ENCODE peak calls at places on chromosomes 6 and 20, in seven cellular contexts. G, R, A, D, T, C and H are unnamed samples.

GRCh38 chr6:108589244-108589730 is 28.6 kb downstream of the FOXO3 start:
- DNase-seq in G (peak), R (peak), A (peak), D (peak), T (peak), C (peak), H (no peak)

GRCh38 chr6:21213492-21213891 is 380.1 kb upstream of the SOX4 start:
- DNase-seq in G (no peak), R (no peak), A (no peak), D (no peak), T (no peak), C (no peak), H (no peak)

GRCh38 chr6:22892452-22892851 is 323.1 kb downstream of the HDGFL1 start:
- DNase-seq in G (no peak), R (no peak), A (no peak), D (no peak), T (no peak), C (peak), H (peak)

GRCh38 chr6:158548418-158549161 is 11.3 kb upstream of the TMEM181 start:
- DNase-seq in G (no peak), R (no peak), A (peak), D (no peak), T (no peak), C (no peak), H (no peak)

GRCh38 chr20:13545755-13546154 is 93.0 kb downstream of the TASP1 start:
- DNase-seq in G (no peak), R (no peak), A (no peak), D (no peak), T (no peak), C (no peak), H (no peak)

GRCh38 chr6:21103626-21104224 is 489.8 kb upstream of the SOX4 start:
- DNase-seq in G (no peak), R (no peak), A (no peak), D (no peak), T (no peak), C (peak), H (no peak)

GRCh38 chr20:25257130-25257529 is 9.2 kb downstream of the PYGB start:
- DNase-seq in G (no peak), R (no peak), A (no peak), D (no peak), T (no peak), C (no peak), H (no peak)

GRCh38 chr6:128216917-128217316 is 303.5 kb downstream of the PTPRK start:
- DNase-seq in G (no peak), R (no peak), A (no peak), D (no peak), T (no peak), C (peak), H (no peak)

GRCh38 chr6:40536442-40536841 is 50.7 kb downstream of the LRFN2 start:
- DNase-seq in G (no peak), R (no peak), A (peak), D (no peak), T (peak), C (no peak), H (no peak)

GRCh38 chr6:86192123-86192522 is 549.4 kb upstream of the SYNCRIP start:
- DNase-seq in G (no peak), R (no peak), A (no peak), D (peak), T (peak), C (peak), H (no peak)

DNA sequence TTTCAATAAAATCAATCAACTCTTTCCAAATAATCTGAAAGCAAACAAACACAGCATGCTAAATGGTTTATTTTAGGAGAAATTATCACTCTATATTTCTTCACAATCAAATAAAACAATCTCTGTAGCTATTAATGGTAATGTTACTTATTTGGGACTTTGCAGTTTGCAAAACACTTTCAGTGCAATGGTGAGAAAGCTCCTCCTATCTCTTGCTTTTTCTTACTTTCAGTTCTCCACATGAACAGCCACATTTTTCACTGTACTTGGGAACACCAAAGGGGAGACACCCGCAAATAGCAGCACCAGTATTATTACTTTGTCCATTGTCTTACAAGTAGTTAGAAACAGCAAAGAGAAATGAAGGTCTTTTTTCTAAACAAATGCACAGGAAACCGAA is 92.4 kb downstream of the DST start:
- DNase-seq in G (no peak), R (no peak), A (no peak), D (no peak), T (no peak), C (no peak), H (no peak)
- H3K4me3 ChIP-seq in G (no peak), R (no peak), A (no peak), D (no peak), T (no peak), C (no peak), H (no peak)

GRCh38 chr6:32968093-32968769 is at the start of gene BRD2:
- DNase-seq in G (peak), R (peak), A (peak), D (peak), T (peak), C (peak), H (peak)

GRCh38 chr6:32969685-32970412 is 1.5 kb downstream of the BRD2 start:
- DNase-seq in G (peak), R (peak), A (peak), D (peak), T (peak), C (peak), H (peak)

GRCh38 chr6:32967151-32968091 is 973 bp upstream of the BRD2 start:
- DNase-seq in G (no peak), R (no peak), A (no peak), D (no peak), T (peak), C (peak), H (no peak)

GRCh38 chr6:32970413-32971244 is 2.2 kb downstream of the BRD2 start:
- DNase-seq in G (no peak), R (peak), A (peak), D (peak), T (peak), C (peak), H (peak)

DNA sequence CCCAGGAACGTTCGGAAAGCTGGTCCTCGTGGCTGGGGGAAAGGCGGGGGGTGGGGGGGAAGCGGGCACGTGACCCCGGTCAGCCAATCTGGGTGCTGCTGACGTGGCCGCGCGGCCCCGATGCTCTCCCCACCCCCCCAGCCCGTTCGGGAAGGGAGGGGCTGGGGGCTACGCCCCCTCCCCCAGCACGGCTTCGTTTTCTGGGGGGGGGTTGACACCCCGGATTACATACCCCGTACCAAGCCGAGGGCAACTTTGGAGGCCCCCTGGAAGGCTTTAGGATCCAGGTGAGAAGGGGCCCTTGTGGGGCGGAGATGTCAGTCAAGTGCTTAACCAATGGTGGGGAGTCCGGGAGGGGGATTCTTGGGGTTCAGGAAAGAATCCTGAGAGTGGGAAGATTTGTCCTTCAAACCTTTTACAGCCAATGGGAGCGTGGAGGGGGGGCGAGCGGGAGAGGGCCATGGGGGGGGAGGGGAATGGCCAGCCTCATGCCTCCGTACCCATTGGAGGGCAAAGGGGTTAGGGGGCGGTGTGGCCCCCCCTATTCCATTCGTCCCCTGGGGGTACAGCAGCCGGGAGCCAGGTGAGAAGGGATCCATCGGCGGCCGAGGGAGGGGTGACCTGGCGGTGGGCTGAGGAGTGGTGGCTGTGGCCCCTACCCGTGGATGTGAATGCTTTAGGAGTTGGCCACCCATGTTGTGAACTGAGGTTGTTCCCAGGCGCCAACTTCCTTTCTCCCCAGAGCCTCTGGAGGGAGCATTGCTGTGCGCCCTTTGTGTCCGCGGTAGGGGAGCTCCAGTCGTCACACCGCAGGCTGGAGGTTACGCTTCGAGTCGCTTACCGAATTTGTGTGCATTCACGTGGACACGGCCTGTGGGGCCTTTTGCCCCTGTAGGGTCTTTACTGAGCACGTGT is 633 bp downstream of the BRD2 start:
- DNase-seq in G (no peak), R (peak), A (peak), D (peak), T (peak), C (peak), H (peak)
- TF ChIP-seq CTCF in G (no peak), R (no peak), A (no peak), D (no peak), T (no peak), C (peak), H (peak)

GRCh38 chr6:38871745-38872568 is 156.8 kb downstream of the DNAH8 start:
- DNase-seq in G (peak), R (no peak), A (no peak), D (peak), T (peak), C (peak), H (peak)
- H3K4me3 ChIP-seq in G (no peak), R (no peak), A (no peak), D (no peak), T (no peak), C (no peak), H (no peak)

GRCh38 chr20:9971746-9972145 is 63.0 kb upstream of the ANKEF1 start:
- DNase-seq in G (no peak), R (no peak), A (no peak), D (no peak), T (no peak), C (peak), H (no peak)

GRCh38 chr20:9963029-9963428 is 71.8 kb upstream of the ANKEF1 start:
- DNase-seq in G (no peak), R (no peak), A (no peak), D (no peak), T (no peak), C (no peak), H (no peak)

GRCh38 chr20:9969626-9970025 is 65.2 kb upstream of the ANKEF1 start:
- DNase-seq in G (no peak), R (no peak), A (no peak), D (no peak), T (no peak), C (peak), H (no peak)

GRCh38 chr20:9966966-9967365 is 67.8 kb upstream of the ANKEF1 start:
- DNase-seq in G (no peak), R (no peak), A (no peak), D (no peak), T (no peak), C (peak), H (no peak)
- TF ChIP-seq CTCF in G (peak), R (no peak), A (no peak), D (no peak), T (peak), C (peak), H (peak)

GRCh38 chr6:48111575-48111974 is 578 bp upstream of the PTCHD4 start:
- DNase-seq in G (no peak), R (no peak), A (no peak), D (no peak), T (no peak), C (peak), H (no peak)
- H3K4me3 ChIP-seq in G (no peak), R (no peak), A (no peak), D (no peak), T (no peak), C (peak), H (no peak)

GRCh38 chr6:107216197-107216933 is 101.0 kb upstream of the BEND3 start:
- DNase-seq in G (no peak), R (no peak), A (no peak), D (peak), T (no peak), C (no peak), H (no peak)

GRCh38 chr6:107217248-107217647 is 101.9 kb upstream of the BEND3 start:
- DNase-seq in G (no peak), R (no peak), A (no peak), D (no peak), T (no peak), C (no peak), H (no peak)

GRCh38 chr6:107215334-107215733 is 100.0 kb upstream of the BEND3 start:
- DNase-seq in G (no peak), R (no peak), A (no peak), D (no peak), T (no peak), C (no peak), H (no peak)

GRCh38 chr6:107219851-107220250 is 104.5 kb upstream of the BEND3 start:
- DNase-seq in G (no peak), R (no peak), A (no peak), D (no peak), T (no peak), C (no peak), H (no peak)

GRCh38 chr6:107218142-107218541 is 102.8 kb upstream of the BEND3 start:
- DNase-seq in G (no peak), R (no peak), A (no peak), D (no peak), T (no peak), C (no peak), H (no peak)
- TF ChIP-seq CTCF in G (no peak), R (no peak), A (no peak), D (no peak), T (no peak), C (no peak), H (no peak)

GRCh38 chr20:40497781-40498691 is 191.0 kb downstream of the MAFB start:
- DNase-seq in G (no peak), R (peak), A (peak), D (no peak), T (peak), C (peak), H (no peak)
- H3K4me3 ChIP-seq in G (no peak), R (no peak), A (no peak), D (no peak), T (no peak), C (no peak), H (no peak)

GRCh38 chr6:154408906-154409500 is 52.4 kb upstream of the IPCEF1 start:
- DNase-seq in G (no peak), R (no peak), A (no peak), D (peak), T (no peak), C (peak), H (no peak)
- TF ChIP-seq CTCF in G (peak), R (peak), A (no peak), D (no peak), T (no peak), C (peak), H (peak)

GRCh38 chr20:62366370-62367135 is 559 bp downstream of the LAMA5 start:
- DNase-seq in G (no peak), R (peak), A (no peak), D (no peak), T (peak), C (no peak), H (no peak)

GRCh38 chr20:62367136-62367482 is at the start of gene LAMA5:
- DNase-seq in G (no peak), R (peak), A (no peak), D (peak), T (peak), C (no peak), H (no peak)

GRCh38 chr20:62364911-62365736 is 2.0 kb downstream of the LAMA5 start:
- DNase-seq in G (no peak), R (peak), A (no peak), D (no peak), T (peak), C (no peak), H (no peak)

GRCh38 chr20:62363920-62364851 is 2.9 kb downstream of the LAMA5 start:
- DNase-seq in G (no peak), R (peak), A (no peak), D (no peak), T (no peak), C (no peak), H (no peak)

DNA sequence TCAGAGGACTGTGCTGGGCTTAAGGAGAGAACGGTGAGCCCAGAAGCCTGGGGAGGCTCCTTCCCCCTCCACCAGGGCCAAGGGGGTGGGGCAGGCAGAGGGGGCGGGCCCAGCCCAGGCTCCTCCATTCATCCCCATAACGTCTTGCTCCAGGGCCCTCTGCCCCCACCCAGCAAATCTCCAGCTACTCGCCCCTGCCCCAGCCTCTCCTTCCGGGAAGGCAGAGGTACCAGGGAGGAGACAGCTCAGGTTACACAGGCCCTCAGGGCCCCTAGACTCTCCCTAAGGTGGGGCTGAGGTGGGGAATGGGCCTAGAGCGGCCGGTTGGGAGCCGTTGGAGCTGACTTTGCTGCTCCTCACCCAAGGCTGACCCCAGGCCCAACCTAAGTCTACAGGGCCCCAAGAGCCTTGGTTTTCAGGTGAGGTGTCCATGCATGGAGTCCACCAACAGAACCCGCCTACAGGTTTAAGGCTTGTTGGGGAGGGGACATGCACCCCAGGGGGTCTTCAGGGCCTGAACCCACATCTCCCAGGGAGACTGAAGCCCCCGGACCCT is 1.2 kb downstream of the LAMA5 start:
- DNase-seq in G (no peak), R (peak), A (no peak), D (no peak), T (peak), C (peak), H (no peak)
- H3K4me3 ChIP-seq in G (peak), R (peak), A (peak), D (no peak), T (peak), C (peak), H (peak)